ENCODE peak calls at places on chromosomes 11 and 22, in seven cellular contexts. One of them, this sample, is unnamed.

GRCh38 chr11:45765836-45766235 is 39.1 kb upstream of the SLC35C1 start:
- DNase-seq in HepG2: no peak
- DNase-seq in HCT116: no peak
- DNase-seq in K562: no peak
- DNase-seq in GM12878: no peak
- DNase-seq in Panc1: no peak
- DNase-seq in H1: no peak
- DNase-seq in this sample: no peak

GRCh38 chr11:106594751-106595351 is 423.4 kb downstream of the GUCY1A2 start:
- DNase-seq in HepG2: no peak
- DNase-seq in HCT116: no peak
- DNase-seq in K562: no peak
- DNase-seq in GM12878: no peak
- DNase-seq in Panc1: no peak
- DNase-seq in H1: no peak
- DNase-seq in this sample: no peak

GRCh38 chr11:132803436-132803835 is 728.9 kb downstream of the OPCML start:
- DNase-seq in HepG2: no peak
- DNase-seq in HCT116: no peak
- DNase-seq in K562: no peak
- DNase-seq in GM12878: no peak
- DNase-seq in Panc1: no peak
- DNase-seq in H1: no peak
- DNase-seq in this sample: no peak

GRCh38 chr22:32644252-32645100 is 157.0 kb upstream of the TIMP3 start:
- DNase-seq in HepG2: peak
- DNase-seq in HCT116: no peak
- DNase-seq in K562: no peak
- DNase-seq in GM12878: no peak
- DNase-seq in Panc1: no peak
- DNase-seq in H1: no peak
- DNase-seq in this sample: no peak

GRCh38 chr11:116723511-116723910 is 49.3 kb downstream of the BUD13 start:
- DNase-seq in HepG2: no peak
- DNase-seq in HCT116: no peak
- DNase-seq in K562: no peak
- DNase-seq in GM12878: no peak
- DNase-seq in Panc1: no peak
- DNase-seq in H1: no peak
- DNase-seq in this sample: no peak

GRCh38 chr22:48146426-48146825 is 1384.0 kb downstream of the TBC1D22A start:
- DNase-seq in HepG2: no peak
- DNase-seq in HCT116: no peak
- DNase-seq in K562: no peak
- DNase-seq in GM12878: no peak
- DNase-seq in Panc1: no peak
- DNase-seq in H1: no peak
- DNase-seq in this sample: no peak

GRCh38 chr11:33633251-33634003 is 67.2 kb downstream of the C11orf91 start:
- DNase-seq in HepG2: peak
- DNase-seq in HCT116: peak
- DNase-seq in K562: no peak
- DNase-seq in GM12878: no peak
- DNase-seq in Panc1: peak
- DNase-seq in H1: no peak
- DNase-seq in this sample: no peak

GRCh38 chr11:66789097-66789890 is 53.9 kb upstream of the RCE1 start:
- DNase-seq in HepG2: peak
- DNase-seq in HCT116: no peak
- DNase-seq in K562: no peak
- DNase-seq in GM12878: no peak
- DNase-seq in Panc1: peak
- DNase-seq in H1: no peak
- DNase-seq in this sample: no peak

GRCh38 chr11:85590848-85591483 is 36.2 kb downstream of the DLG2 start:
- DNase-seq in HepG2: peak
- DNase-seq in HCT116: peak
- DNase-seq in K562: peak
- DNase-seq in GM12878: no peak
- DNase-seq in Panc1: peak
- DNase-seq in H1: no peak
- DNase-seq in this sample: peak

GRCh38 chr11:111077938-111078337 is 167.6 kb upstream of the POU2AF2 start:
- DNase-seq in HepG2: no peak
- DNase-seq in HCT116: no peak
- DNase-seq in K562: no peak
- DNase-seq in GM12878: no peak
- DNase-seq in Panc1: no peak
- DNase-seq in H1: no peak
- DNase-seq in this sample: no peak

GRCh38 chr22:44701824-44702478 is at the start of gene PRR5:
- DNase-seq in HepG2: peak
- DNase-seq in HCT116: peak
- DNase-seq in K562: peak
- DNase-seq in GM12878: no peak
- DNase-seq in Panc1: no peak
- DNase-seq in H1: peak
- DNase-seq in this sample: peak

GRCh38 chr11:71446942-71447688 is 1.1 kb downstream of the DHCR7 start:
- DNase-seq in HepG2: peak
- DNase-seq in HCT116: no peak
- DNase-seq in K562: no peak
- DNase-seq in GM12878: no peak
- DNase-seq in Panc1: no peak
- DNase-seq in H1: no peak
- DNase-seq in this sample: no peak

GRCh38 chr11:62353841-62354240 is 16.6 kb downstream of the ASRGL1 start:
- DNase-seq in HepG2: no peak
- DNase-seq in HCT116: no peak
- DNase-seq in K562: no peak
- DNase-seq in GM12878: no peak
- DNase-seq in Panc1: no peak
- DNase-seq in H1: no peak
- DNase-seq in this sample: no peak

GRCh38 chr11:69617682-69618081 is 23.3 kb upstream of the CCND1 start:
- DNase-seq in HepG2: no peak
- DNase-seq in HCT116: no peak
- DNase-seq in K562: no peak
- DNase-seq in GM12878: no peak
- DNase-seq in Panc1: no peak
- DNase-seq in H1: no peak
- DNase-seq in this sample: no peak

GRCh38 chr11:128481135-128481534 is 106.2 kb downstream of the ETS1 start:
- DNase-seq in HepG2: no peak
- DNase-seq in HCT116: no peak
- DNase-seq in K562: no peak
- DNase-seq in GM12878: no peak
- DNase-seq in Panc1: no peak
- DNase-seq in H1: no peak
- DNase-seq in this sample: no peak

GRCh38 chr22:46969491-46969890 is 207.0 kb downstream of the TBC1D22A start:
- DNase-seq in HepG2: no peak
- DNase-seq in HCT116: no peak
- DNase-seq in K562: no peak
- DNase-seq in GM12878: peak
- DNase-seq in Panc1: no peak
- DNase-seq in H1: no peak
- DNase-seq in this sample: no peak

GRCh38 chr11:112459001-112459400 is 198.3 kb upstream of the PLET1 start:
- DNase-seq in HepG2: no peak
- DNase-seq in HCT116: no peak
- DNase-seq in K562: no peak
- DNase-seq in GM12878: no peak
- DNase-seq in Panc1: no peak
- DNase-seq in H1: no peak
- DNase-seq in this sample: no peak

GRCh38 chr11:12625438-12626071 is 48.7 kb upstream of the TEAD1 start:
- DNase-seq in HepG2: no peak
- DNase-seq in HCT116: no peak
- DNase-seq in K562: no peak
- DNase-seq in GM12878: no peak
- DNase-seq in Panc1: no peak
- DNase-seq in H1: no peak
- DNase-seq in this sample: no peak

GRCh38 chr22:20509344-20510047 is 2.1 kb downstream of the MED15 start:
- DNase-seq in HepG2: peak
- DNase-seq in HCT116: no peak
- DNase-seq in K562: peak
- DNase-seq in GM12878: no peak
- DNase-seq in Panc1: no peak
- DNase-seq in H1: no peak
- DNase-seq in this sample: peak

GRCh38 chr11:10356161-10356560 is 51.3 kb downstream of the ADM start:
- DNase-seq in HepG2: no peak
- DNase-seq in HCT116: no peak
- DNase-seq in K562: no peak
- DNase-seq in GM12878: no peak
- DNase-seq in Panc1: no peak
- DNase-seq in H1: no peak
- DNase-seq in this sample: no peak

GRCh38 chr11:11016123-11016522 is 158.3 kb upstream of the ZBED5 start:
- DNase-seq in HepG2: no peak
- DNase-seq in HCT116: no peak
- DNase-seq in K562: no peak
- DNase-seq in GM12878: no peak
- DNase-seq in Panc1: no peak
- DNase-seq in H1: no peak
- DNase-seq in this sample: no peak

GRCh38 chr22:38479096-38479840 is 11.4 kb downstream of the KDELR3 start:
- DNase-seq in HepG2: no peak
- DNase-seq in HCT116: no peak
- DNase-seq in K562: no peak
- DNase-seq in GM12878: no peak
- DNase-seq in Panc1: no peak
- DNase-seq in H1: no peak
- DNase-seq in this sample: no peak

GRCh38 chr11:399731-400211 is 5.8 kb downstream of the PKP3 start:
- DNase-seq in HepG2: no peak
- DNase-seq in HCT116: no peak
- DNase-seq in K562: no peak
- DNase-seq in GM12878: no peak
- DNase-seq in Panc1: no peak
- DNase-seq in H1: no peak
- DNase-seq in this sample: no peak
- TF ChIP-seq SIN3A in HepG2: no peak
- TF ChIP-seq SIN3A in HCT116: no peak
- TF ChIP-seq SIN3A in K562: no peak
- TF ChIP-seq SIN3A in GM12878: no peak
- TF ChIP-seq SIN3A in Panc1: no peak
- TF ChIP-seq SIN3A in H1: no peak
- TF ChIP-seq SIN3A in this sample: no peak

GRCh38 chr11:29272019-29272654 is 744.7 kb downstream of the KCNA4 start:
- DNase-seq in HepG2: no peak
- DNase-seq in HCT116: peak
- DNase-seq in K562: no peak
- DNase-seq in GM12878: no peak
- DNase-seq in Panc1: no peak
- DNase-seq in H1: no peak
- DNase-seq in this sample: no peak
- TF ChIP-seq SIN3A in HepG2: no peak
- TF ChIP-seq SIN3A in HCT116: no peak
- TF ChIP-seq SIN3A in K562: no peak
- TF ChIP-seq SIN3A in GM12878: no peak
- TF ChIP-seq SIN3A in Panc1: no peak
- TF ChIP-seq SIN3A in H1: no peak
- TF ChIP-seq SIN3A in this sample: no peak

DNA sequence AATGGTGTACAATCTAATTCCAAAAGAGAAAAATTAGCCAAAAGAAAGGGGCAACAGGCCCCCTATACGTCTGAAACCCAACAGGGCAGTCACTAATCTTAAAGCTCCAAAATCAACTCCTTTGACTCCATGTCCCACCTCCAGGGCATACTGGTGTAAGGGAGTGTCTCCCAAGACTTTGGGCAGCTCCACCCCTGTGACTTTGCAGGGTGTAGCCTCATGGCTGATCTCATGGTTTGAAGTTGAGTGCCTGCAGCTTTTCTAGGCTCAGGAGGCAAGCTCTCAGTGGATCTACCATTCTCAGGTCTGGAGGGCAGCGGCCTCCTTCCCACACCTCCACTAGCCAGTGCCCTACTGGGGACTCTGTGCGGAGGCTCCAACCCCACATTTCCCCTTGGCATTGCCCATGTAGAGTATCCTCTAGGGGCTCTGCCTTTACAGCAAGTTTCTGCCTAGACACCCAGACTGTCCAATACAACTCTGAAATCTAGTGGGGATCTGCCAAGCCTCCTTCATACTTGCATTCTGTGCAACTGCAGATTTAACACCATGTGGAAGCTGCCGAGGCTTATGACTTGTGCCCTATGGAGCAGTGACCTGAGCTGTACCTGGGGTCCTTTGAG is 94.5 kb downstream of the TRIM29 start:
- DNase-seq in HepG2: no peak
- DNase-seq in HCT116: no peak
- DNase-seq in K562: no peak
- DNase-seq in GM12878: no peak
- DNase-seq in Panc1: no peak
- DNase-seq in H1: peak
- DNase-seq in this sample: no peak
- TF ChIP-seq SIN3A in HepG2: no peak
- TF ChIP-seq SIN3A in HCT116: no peak
- TF ChIP-seq SIN3A in K562: no peak
- TF ChIP-seq SIN3A in GM12878: no peak
- TF ChIP-seq SIN3A in Panc1: no peak
- TF ChIP-seq SIN3A in H1: no peak
- TF ChIP-seq SIN3A in this sample: no peak

GRCh38 chr11:120657306-120658070 is 145.9 kb downstream of the GRIK4 start:
- DNase-seq in HepG2: no peak
- DNase-seq in HCT116: no peak
- DNase-seq in K562: no peak
- DNase-seq in GM12878: peak
- DNase-seq in Panc1: no peak
- DNase-seq in H1: no peak
- DNase-seq in this sample: no peak

GRCh38 chr11:120659076-120659475 is 147.5 kb downstream of the GRIK4 start:
- DNase-seq in HepG2: no peak
- DNase-seq in HCT116: no peak
- DNase-seq in K562: no peak
- DNase-seq in GM12878: no peak
- DNase-seq in Panc1: no peak
- DNase-seq in H1: no peak
- DNase-seq in this sample: no peak

GRCh38 chr11:120652705-120653335 is 141.3 kb downstream of the GRIK4 start:
- DNase-seq in HepG2: no peak
- DNase-seq in HCT116: no peak
- DNase-seq in K562: no peak
- DNase-seq in GM12878: no peak
- DNase-seq in Panc1: no peak
- DNase-seq in H1: no peak
- DNase-seq in this sample: no peak

GRCh38 chr11:120658071-120658423 is 146.5 kb downstream of the GRIK4 start:
- DNase-seq in HepG2: no peak
- DNase-seq in HCT116: no peak
- DNase-seq in K562: no peak
- DNase-seq in GM12878: peak
- DNase-seq in Panc1: no peak
- DNase-seq in H1: no peak
- DNase-seq in this sample: no peak

DNA sequence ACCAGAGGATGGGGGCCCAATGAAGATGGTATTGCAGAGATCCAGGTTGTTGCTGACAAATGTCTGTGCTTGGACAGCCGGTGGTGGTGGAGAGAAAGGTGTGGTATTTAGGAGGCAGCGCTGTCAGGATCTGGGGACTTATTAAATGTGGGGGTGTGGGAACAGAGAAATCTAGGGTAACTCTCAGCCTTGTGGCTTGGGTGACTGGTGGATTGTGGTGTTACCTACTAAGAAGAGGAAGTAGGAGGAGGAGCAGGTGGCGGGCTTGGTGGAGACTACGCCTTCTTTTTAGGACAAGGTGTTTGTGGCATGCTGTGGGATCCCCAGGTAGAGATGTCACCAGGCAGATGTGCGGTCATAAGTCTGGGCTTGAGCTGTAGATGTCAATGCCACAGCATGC is 144.0 kb downstream of the GRIK4 start:
- DNase-seq in HepG2: no peak
- DNase-seq in HCT116: no peak
- DNase-seq in K562: no peak
- DNase-seq in GM12878: peak
- DNase-seq in Panc1: no peak
- DNase-seq in H1: no peak
- DNase-seq in this sample: no peak
- TF ChIP-seq SIN3A in HepG2: no peak
- TF ChIP-seq SIN3A in HCT116: no peak
- TF ChIP-seq SIN3A in K562: no peak
- TF ChIP-seq SIN3A in GM12878: no peak
- TF ChIP-seq SIN3A in Panc1: no peak
- TF ChIP-seq SIN3A in H1: no peak
- TF ChIP-seq SIN3A in this sample: no peak

This sample was measured in SK-N-SH.